ENCODE peak calls at places on chromosomes 1 and 21, in four cellular contexts. One of them, this sample, is unnamed.

GRCh38 chr1:8989821-8990220 is 36.4 kb downstream of the SLC2A7 start:
- DNase-seq in H9: no peak
- DNase-seq in suprapubic skin: no peak
- DNase-seq in OCI-LY7: no peak
- DNase-seq in this sample: no peak

GRCh38 chr1:182003953-182004586 is 57.4 kb downstream of the ZNF648 start:
- DNase-seq in H9: peak; percentile 52
- DNase-seq in suprapubic skin: no peak
- DNase-seq in OCI-LY7: no peak
- DNase-seq in this sample: peak; percentile 32

GRCh38 chr1:151553659-151554058 is 13.6 kb downstream of the TUFT1 start:
- DNase-seq in H9: no peak
- DNase-seq in suprapubic skin: no peak
- DNase-seq in OCI-LY7: no peak
- DNase-seq in this sample: no peak

GRCh38 chr21:31260790-31261189 is 83.3 kb downstream of the TIAM1 start:
- DNase-seq in H9: no peak
- DNase-seq in suprapubic skin: no peak
- DNase-seq in OCI-LY7: no peak
- DNase-seq in this sample: no peak

GRCh38 chr1:9690440-9691107 is 39.0 kb downstream of the PIK3CD start:
- DNase-seq in H9: no peak
- DNase-seq in suprapubic skin: no peak
- DNase-seq in OCI-LY7: no peak
- DNase-seq in this sample: no peak

GRCh38 chr1:111880866-111881837 is 108.3 kb downstream of the KCND3 start:
- DNase-seq in H9: no peak
- DNase-seq in suprapubic skin: no peak
- DNase-seq in OCI-LY7: no peak
- DNase-seq in this sample: no peak

GRCh38 chr21:36579898-36580297 is 100.0 kb upstream of the CLDN14 start:
- DNase-seq in H9: no peak
- DNase-seq in suprapubic skin: no peak
- DNase-seq in OCI-LY7: no peak
- DNase-seq in this sample: no peak

GRCh38 chr1:202160377-202160940 is at the start of gene PTPN7:
- DNase-seq in H9: peak; percentile 28
- DNase-seq in suprapubic skin: no peak
- DNase-seq in OCI-LY7: peak; percentile 69
- DNase-seq in this sample: no peak

GRCh38 chr1:33442141-33442540 is 11.2 kb upstream of the PHC2 start:
- DNase-seq in H9: no peak
- DNase-seq in suprapubic skin: no peak
- DNase-seq in OCI-LY7: no peak
- DNase-seq in this sample: no peak

GRCh38 chr1:225911207-225912130 is 12.6 kb downstream of the PYCR2 start:
- DNase-seq in H9: peak; percentile 80
- DNase-seq in suprapubic skin: no peak
- DNase-seq in OCI-LY7: no peak
- DNase-seq in this sample: peak; percentile 52

GRCh38 chr21:29436143-29436542 is 137.4 kb downstream of the BACH1 start:
- DNase-seq in H9: no peak
- DNase-seq in suprapubic skin: peak; percentile 54
- DNase-seq in OCI-LY7: no peak
- DNase-seq in this sample: no peak

GRCh38 chr1:204891860-204892259 is 21.2 kb downstream of the NFASC start:
- DNase-seq in H9: no peak
- DNase-seq in suprapubic skin: no peak
- DNase-seq in OCI-LY7: no peak
- DNase-seq in this sample: no peak

GRCh38 chr21:39182484-39183271 is 573 bp downstream of the PSMG1 start:
- DNase-seq in H9: no peak
- DNase-seq in suprapubic skin: peak; percentile 72
- DNase-seq in OCI-LY7: no peak
- DNase-seq in this sample: no peak

GRCh38 chr1:214289574-214290272 is 8.8 kb downstream of the SMYD2 start:
- DNase-seq in H9: peak; percentile 83
- DNase-seq in suprapubic skin: no peak
- DNase-seq in OCI-LY7: no peak
- DNase-seq in this sample: no peak

GRCh38 chr1:181424786-181425403 is 58.4 kb upstream of the CACNA1E start:
- DNase-seq in H9: peak; percentile 88
- DNase-seq in suprapubic skin: peak; percentile 67
- DNase-seq in OCI-LY7: peak; percentile 76
- DNase-seq in this sample: peak; percentile 48

GRCh38 chr1:820962-821361 is 102.8 kb upstream of the SAMD11 start:
- DNase-seq in H9: no peak
- DNase-seq in suprapubic skin: no peak
- DNase-seq in OCI-LY7: no peak
- DNase-seq in this sample: no peak

GRCh38 chr1:32071758-32072621 is 749 bp upstream of the TMEM39B start:
- DNase-seq in H9: no peak
- DNase-seq in suprapubic skin: no peak
- DNase-seq in OCI-LY7: peak; percentile 21
- DNase-seq in this sample: no peak

GRCh38 chr1:237736372-237737029 is 154.2 kb downstream of the ZP4 start:
- DNase-seq in H9: peak; percentile 33
- DNase-seq in suprapubic skin: no peak
- DNase-seq in OCI-LY7: peak; percentile 32
- DNase-seq in this sample: no peak
- TF ChIP-seq CTCF in H9: peak; percentile 66
- TF ChIP-seq CTCF in suprapubic skin: no peak
- TF ChIP-seq CTCF in OCI-LY7: peak; percentile 66
- TF ChIP-seq CTCF in this sample: no peak

GRCh38 chr1:246280551-246280950 is 226.5 kb downstream of the SMYD3 start:
- DNase-seq in H9: no peak
- DNase-seq in suprapubic skin: no peak
- DNase-seq in OCI-LY7: no peak
- DNase-seq in this sample: no peak
- TF ChIP-seq CTCF in H9: peak; percentile 26
- TF ChIP-seq CTCF in suprapubic skin: no peak
- TF ChIP-seq CTCF in OCI-LY7: peak; percentile 21
- TF ChIP-seq CTCF in this sample: no peak

GRCh38 chr1:14415396-14415795 is 183.1 kb upstream of the KAZN start:
- DNase-seq in H9: peak; percentile 77
- DNase-seq in suprapubic skin: no peak
- DNase-seq in OCI-LY7: peak; percentile 74
- DNase-seq in this sample: no peak

GRCh38 chr1:14412235-14412634 is 186.2 kb upstream of the KAZN start:
- DNase-seq in H9: no peak
- DNase-seq in suprapubic skin: no peak
- DNase-seq in OCI-LY7: no peak
- DNase-seq in this sample: no peak

DNA sequence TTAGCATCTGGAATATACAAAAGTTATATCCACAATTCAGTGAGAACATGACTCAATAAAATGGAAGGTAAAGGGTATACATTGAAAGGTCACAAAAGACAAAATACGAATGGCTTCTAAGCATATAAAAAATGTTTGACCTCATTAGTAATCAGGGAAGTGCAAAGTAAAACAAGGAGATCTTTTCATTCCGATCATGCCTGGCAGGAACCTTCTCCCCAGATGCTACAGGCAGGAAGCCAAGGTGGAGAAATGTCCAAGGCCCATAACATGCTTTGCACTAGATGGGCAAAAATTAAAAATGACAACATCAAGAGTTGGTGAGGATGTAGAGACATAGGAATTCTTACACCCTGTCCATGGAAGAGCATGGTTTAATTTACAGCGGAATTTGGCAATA is 184.7 kb upstream of the KAZN start:
- DNase-seq in H9: no peak
- DNase-seq in suprapubic skin: no peak
- DNase-seq in OCI-LY7: no peak
- DNase-seq in this sample: no peak
- TF ChIP-seq CTCF in H9: no peak
- TF ChIP-seq CTCF in suprapubic skin: no peak
- TF ChIP-seq CTCF in OCI-LY7: no peak
- TF ChIP-seq CTCF in this sample: no peak

DNA sequence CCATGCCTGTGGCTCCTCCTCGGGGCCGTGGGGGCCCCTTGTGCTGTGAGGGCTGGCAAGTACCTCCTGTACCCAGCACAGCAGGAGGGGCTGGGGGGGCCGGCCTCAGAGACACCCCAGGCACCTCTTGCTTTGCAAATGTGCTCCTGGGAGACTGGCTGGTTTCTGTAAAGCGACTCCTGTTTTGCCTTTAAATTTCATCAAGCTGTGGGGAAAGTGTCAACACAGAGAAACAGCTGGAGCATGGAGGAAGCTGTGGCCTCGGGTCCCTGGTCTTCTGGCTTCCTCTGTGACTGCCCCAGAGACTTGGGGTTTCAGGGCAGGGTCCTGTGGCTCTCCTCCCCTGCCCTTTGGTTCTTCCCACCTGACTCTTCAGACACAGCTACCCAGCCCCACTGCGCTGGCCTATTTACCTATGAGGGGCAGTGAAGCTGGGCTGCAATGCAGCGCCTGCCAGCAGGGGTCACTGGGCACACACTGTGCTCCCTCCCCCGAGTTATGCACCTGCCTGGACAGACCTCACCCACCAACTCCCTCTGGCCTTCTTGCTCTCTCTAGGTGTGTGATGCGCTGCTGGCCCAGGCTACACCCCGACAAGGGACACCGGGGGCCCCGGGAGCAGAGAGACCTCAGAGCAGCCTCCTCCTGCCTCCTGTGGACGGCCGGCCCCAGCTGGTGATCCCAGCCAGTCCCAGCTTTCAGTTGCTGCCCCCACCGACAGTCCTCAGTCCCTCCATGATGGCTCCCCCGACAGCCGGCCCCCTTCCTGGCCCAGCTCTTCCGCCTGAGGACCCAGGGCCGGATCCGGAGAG is 17.6 kb upstream of the PEX10 start:
- DNase-seq in H9: peak; percentile 47
- DNase-seq in suprapubic skin: no peak
- DNase-seq in OCI-LY7: no peak
- DNase-seq in this sample: no peak
- TF ChIP-seq CTCF in H9: peak; percentile 68
- TF ChIP-seq CTCF in suprapubic skin: peak; percentile 25
- TF ChIP-seq CTCF in OCI-LY7: peak; percentile 67
- TF ChIP-seq CTCF in this sample: no peak

GRCh38 chr1:154445040-154445472 is 39.9 kb downstream of the IL6R start:
- DNase-seq in H9: no peak
- DNase-seq in suprapubic skin: no peak
- DNase-seq in OCI-LY7: no peak
- DNase-seq in this sample: no peak

GRCh38 chr1:154442006-154442740 is 37.0 kb downstream of the IL6R start:
- DNase-seq in H9: no peak
- DNase-seq in suprapubic skin: no peak
- DNase-seq in OCI-LY7: no peak
- DNase-seq in this sample: no peak

GRCh38 chr1:154446292-154446691 is 41.1 kb downstream of the IL6R start:
- DNase-seq in H9: no peak
- DNase-seq in suprapubic skin: peak; percentile 78
- DNase-seq in OCI-LY7: no peak
- DNase-seq in this sample: peak; percentile 48

GRCh38 chr1:154441241-154441888 is 36.2 kb downstream of the IL6R start:
- DNase-seq in H9: no peak
- DNase-seq in suprapubic skin: no peak
- DNase-seq in OCI-LY7: no peak
- DNase-seq in this sample: no peak

GRCh38 chr1:154443274-154444013 is 38.3 kb downstream of the IL6R start:
- DNase-seq in H9: no peak
- DNase-seq in suprapubic skin: no peak
- DNase-seq in OCI-LY7: no peak
- DNase-seq in this sample: no peak
- TF ChIP-seq CTCF in H9: no peak
- TF ChIP-seq CTCF in suprapubic skin: no peak
- TF ChIP-seq CTCF in OCI-LY7: no peak
- TF ChIP-seq CTCF in this sample: no peak

GRCh38 chr1:234724517-234725176 is 114.7 kb upstream of the IRF2BP2 start:
- DNase-seq in H9: peak; percentile 49
- DNase-seq in suprapubic skin: peak; percentile 91
- DNase-seq in OCI-LY7: no peak
- DNase-seq in this sample: no peak
- TF ChIP-seq CTCF in H9: no peak
- TF ChIP-seq CTCF in suprapubic skin: no peak
- TF ChIP-seq CTCF in OCI-LY7: no peak
- TF ChIP-seq CTCF in this sample: no peak

This sample was measured in tibial nerve.